ENCODE peak calls at places on chromosomes 4 and X, in seven cellular contexts. J, C, O, H, Y, M and E are unnamed samples.

GRCh38 chr4:171644430-171645057 is 168.7 kb upstream of the GALNTL6 start:
- DNase-seq in J (no peak), C (no peak), O (no peak), H (no peak), Y (peak; percentile 45), M (no peak), E (peak; percentile 37)

GRCh38 chrX:119093991-119094741 is 21.4 kb downstream of the CT47C1 start:
- DNase-seq in J (peak; percentile 4), C (no peak), O (no peak), H (no peak), Y (no peak), M (no peak), E (no peak)

GRCh38 chr4:82467442-82467841 is 37.1 kb downstream of the ENOPH1 start:
- DNase-seq in J (no peak), C (no peak), O (no peak), H (no peak), Y (no peak), M (no peak), E (no peak)

GRCh38 chr4:123340381-123340701 is 56.3 kb upstream of the SPRY1 start:
- DNase-seq in J (peak; percentile 95), C (no peak), O (peak; percentile 85), H (no peak), Y (no peak), M (no peak), E (no peak)

GRCh38 chr4:119205690-119206089 is 6.8 kb upstream of the USP53 start:
- DNase-seq in J (no peak), C (no peak), O (no peak), H (no peak), Y (no peak), M (no peak), E (no peak)

GRCh38 chr4:53804719-53805118 is 213.4 kb upstream of the LNX1 start:
- DNase-seq in J (no peak), C (no peak), O (no peak), H (peak; percentile 7), Y (peak; percentile 48), M (no peak), E (peak; percentile 53)

GRCh38 chr4:145909331-145909730 is 29.3 kb downstream of the ZNF827 start:
- DNase-seq in J (no peak), C (peak; percentile 18), O (no peak), H (peak; percentile 13), Y (peak; percentile 90), M (peak; percentile 28), E (peak; percentile 96)

GRCh38 chr4:54282837-54283236 is 53.7 kb downstream of the PDGFRA start:
- DNase-seq in J (no peak), C (no peak), O (no peak), H (no peak), Y (no peak), M (no peak), E (no peak)

GRCh38 chrX:40146471-40147398 is 49.0 kb upstream of the BCOR start:
- DNase-seq in J (peak; percentile 46), C (no peak), O (peak; percentile 67), H (no peak), Y (peak; percentile 74), M (peak; percentile 44), E (peak; percentile 64)

GRCh38 chrX:121013897-121014455 is 28.4 kb upstream of the CT47A1 start:
- DNase-seq in J (no peak), C (no peak), O (no peak), H (no peak), Y (no peak), M (peak; percentile 57), E (no peak)

GRCh38 chr4:173332963-173333657 is 1.0 kb downstream of the HMGB2 start:
- DNase-seq in J (peak; percentile 1), C (no peak), O (peak; percentile 28), H (no peak), Y (no peak), M (peak; percentile 0), E (peak; percentile 28)

GRCh38 chrX:56233100-56233499 is 944 bp downstream of the KLF8 start:
- DNase-seq in J (no peak), C (no peak), O (no peak), H (no peak), Y (peak; percentile 26), M (no peak), E (peak; percentile 17)

DNA sequence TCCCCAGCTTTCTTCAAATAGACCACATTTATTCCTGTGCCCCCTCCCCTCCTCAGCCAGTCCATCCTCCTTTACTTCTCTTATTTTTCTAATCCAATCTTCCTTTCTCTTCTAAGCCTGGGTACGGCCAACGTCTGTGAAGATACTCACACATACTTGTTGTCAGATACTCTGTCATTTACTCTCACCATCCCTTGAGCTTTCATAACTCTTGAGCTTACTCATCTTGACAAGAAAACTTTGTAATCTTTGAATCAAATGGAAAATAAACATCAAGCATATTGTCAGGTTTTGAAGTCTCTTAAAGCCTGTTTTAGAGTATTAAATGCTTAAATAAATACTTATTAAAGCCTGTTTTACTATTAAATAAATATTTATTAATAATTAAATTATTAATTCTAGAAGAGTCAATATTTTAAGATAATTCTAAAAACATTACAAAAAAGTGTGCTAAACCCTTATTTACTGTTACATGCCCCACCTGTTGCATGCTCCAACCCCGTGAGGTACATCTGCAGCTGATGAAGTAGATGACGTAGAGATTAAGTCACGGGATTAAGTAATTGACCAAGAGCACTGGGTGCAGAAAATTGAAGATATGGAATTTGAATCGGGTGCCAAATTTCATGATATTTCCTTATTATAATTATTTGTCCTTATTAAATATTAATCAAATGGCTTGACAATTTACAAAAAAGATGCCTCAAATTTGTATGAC is 1.5 kb upstream of the TRIML2 start:
- DNase-seq in J (peak; percentile 25), C (no peak), O (no peak), H (no peak), Y (no peak), M (no peak), E (peak; percentile 14)
- H3K27ac ChIP-seq in J (no peak overlapping the region), C (no peak overlapping the region), O (no peak overlapping the region), H (no peak overlapping the region), Y (no peak overlapping the region), M (peak overlapping the region; percentile 92), E (no peak overlapping the region)

GRCh38 chr4:78397292-78397630 is 154.3 kb upstream of the ANXA3 start:
- DNase-seq in J (no peak), C (no peak), O (no peak), H (no peak), Y (no peak), M (no peak), E (no peak)

GRCh38 chr4:78395642-78396041 is 155.9 kb upstream of the ANXA3 start:
- DNase-seq in J (no peak), C (no peak), O (no peak), H (no peak), Y (no peak), M (no peak), E (no peak)

DNA sequence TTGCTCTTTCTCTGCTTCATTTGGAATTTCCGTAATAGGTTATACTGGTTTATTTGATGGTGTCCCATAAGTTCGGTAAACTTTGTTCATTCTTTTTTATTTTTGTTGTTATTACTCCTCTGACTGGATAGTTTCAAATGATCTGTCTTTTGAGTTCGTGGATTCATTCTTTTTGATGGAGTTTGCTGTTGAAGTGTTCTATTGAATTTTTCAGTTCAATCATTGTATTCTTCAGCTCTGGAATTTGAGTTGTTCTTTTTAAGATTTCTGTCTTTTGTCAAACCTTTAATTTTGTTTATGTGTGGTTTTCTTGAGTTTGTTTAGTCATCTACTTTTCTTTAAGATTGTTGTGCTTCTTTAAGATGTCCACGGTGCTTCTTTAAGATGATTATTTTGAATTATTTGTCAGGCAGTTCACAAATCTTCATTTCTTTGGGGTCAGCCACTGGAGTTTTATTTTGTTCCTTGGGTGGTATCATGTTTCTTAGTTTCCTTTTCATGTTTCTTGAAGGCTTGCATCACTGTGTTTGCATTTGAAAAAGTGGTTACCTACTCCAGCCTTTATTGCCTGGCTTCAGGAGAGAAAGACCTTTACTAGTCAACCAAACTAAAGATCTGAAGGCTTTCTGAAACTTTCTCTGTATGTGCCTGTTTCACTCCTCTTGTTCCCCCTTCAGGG is 154.8 kb upstream of the ANXA3 start:
- DNase-seq in J (no peak), C (no peak), O (no peak), H (no peak), Y (no peak), M (no peak), E (no peak)
- H3K23ac ChIP-seq in J (no peak overlapping the region), C (no peak overlapping the region), O (no peak overlapping the region), H (no peak overlapping the region), Y (no peak overlapping the region), M (no peak overlapping the region), E (no peak overlapping the region)

GRCh38 chr4:3612934-3613333 is 80.7 kb upstream of the LRPAP1 start:
- DNase-seq in J (no peak), C (no peak), O (no peak), H (no peak), Y (no peak), M (no peak), E (no peak)

GRCh38 chr4:3614731-3614980 is 82.4 kb upstream of the LRPAP1 start:
- DNase-seq in J (no peak), C (no peak), O (no peak), H (no peak), Y (no peak), M (no peak), E (no peak)

GRCh38 chr4:3613980-3614730 is 81.9 kb upstream of the LRPAP1 start:
- DNase-seq in J (no peak), C (no peak), O (no peak), H (no peak), Y (no peak), M (no peak), E (no peak)

GRCh38 chr4:3611778-3612177 is 79.6 kb upstream of the LRPAP1 start:
- DNase-seq in J (no peak), C (no peak), O (no peak), H (no peak), Y (no peak), M (no peak), E (no peak)

DNA sequence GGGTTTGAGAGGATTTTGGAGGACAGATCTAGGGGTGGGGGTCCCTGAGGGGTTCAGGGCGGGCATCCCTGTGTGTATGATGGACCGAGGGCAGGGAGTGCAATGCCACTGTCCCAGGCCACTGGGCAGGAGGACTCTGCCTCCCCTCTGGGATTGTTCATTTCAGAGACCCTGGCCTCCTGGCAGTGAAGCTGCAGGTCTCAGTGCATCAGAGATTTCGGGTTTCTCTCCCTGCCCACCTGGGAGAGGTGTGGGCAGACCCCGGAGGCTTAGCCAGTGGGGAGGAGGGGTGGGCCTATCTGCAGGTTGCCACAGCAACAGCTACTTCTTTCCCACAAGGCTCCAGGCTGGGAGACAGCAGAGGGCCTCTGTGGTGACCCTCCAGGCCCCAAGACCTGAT is 80.1 kb upstream of the LRPAP1 start:
- DNase-seq in J (no peak), C (no peak), O (no peak), H (no peak), Y (no peak), M (no peak), E (no peak)
- H3K27ac ChIP-seq in J (no peak overlapping the region), C (no peak overlapping the region), O (no peak overlapping the region), H (no peak overlapping the region), Y (no peak overlapping the region), M (no peak overlapping the region), E (no peak overlapping the region)

GRCh38 chr4:17515724-17516407 is 901 bp downstream of the CLRN2 start:
- DNase-seq in J (no peak), C (no peak), O (no peak), H (no peak), Y (no peak), M (no peak), E (no peak)
- H3K23ac ChIP-seq in J (no peak overlapping the region), C (no peak overlapping the region), O (no peak overlapping the region), H (no peak overlapping the region), Y (no peak overlapping the region), M (no peak overlapping the region), E (no peak overlapping the region)